ENCODE peak calls at places on chromosomes 7 and 10, in ten cellular contexts. X is Panc1, M is tibial nerve, R is spleen, L is heart left ventricle, T is neural progenitor cell, A is sigmoid colon, E is choroid plexus epithelial cell, D is body of pancreas, B is mucosa of descending colon. U is an unnamed sample.

GRCh38 chr10:62852961-62853702 is 37.0 kb upstream of the EGR2 start:
- DNase-seq in X (no peak), M (no peak), R (no peak), L (no peak), T (no peak), A (no peak), E (no peak), D (no peak), B (no peak), U (no peak)

GRCh38 chr10:42743697-42744096 is 38.9 kb upstream of the BMS1 start:
- DNase-seq in X (no peak), M (no peak), R (no peak), L (no peak), T (no peak), A (no peak), E (no peak), D (no peak), B (no peak), U (no peak)

GRCh38 chr10:3469639-3470020 is 297.0 kb upstream of the PITRM1 start:
- DNase-seq in X (no peak), M (no peak), R (no peak), L (no peak), T (no peak), A (no peak), E (no peak), D (no peak), B (no peak), U (peak)

GRCh38 chr10:80674809-80675208 is 137.1 kb downstream of the SH2D4B start:
- DNase-seq in X (no peak), M (no peak), R (no peak), L (no peak), T (no peak), A (no peak), E (no peak), D (no peak), B (no peak), U (no peak)

GRCh38 chr7:5143935-5144903 is 45.8 kb upstream of the WIPI2 start:
- DNase-seq in X (no peak), M (no peak), R (peak), L (no peak), T (no peak), A (no peak), E (peak), D (peak), B (peak), U (peak)

GRCh38 chr7:106129291-106129690 is 17.2 kb upstream of the SYPL1 start:
- DNase-seq in X (no peak), M (no peak), R (no peak), L (no peak), T (no peak), A (no peak), E (no peak), D (no peak), B (no peak), U (no peak)

GRCh38 chr7:4965295-4966022 is 6.5 kb upstream of the MMD2 start:
- DNase-seq in X (no peak), M (no peak), R (peak), L (no peak), T (no peak), A (no peak), E (no peak), D (no peak), B (no peak), U (no peak)

GRCh38 chr10:98446121-98446655 is 547 bp downstream of the HPS1 start:
- DNase-seq in X (no peak), M (no peak), R (peak), L (peak), T (peak), A (peak), E (peak), D (peak), B (no peak), U (peak)

GRCh38 chr10:17174626-17175025 is 26.8 kb downstream of the TRDMT1 start:
- DNase-seq in X (no peak), M (no peak), R (no peak), L (no peak), T (no peak), A (no peak), E (peak), D (no peak), B (no peak), U (no peak)

GRCh38 chr10:1274746-1275544 is 218.8 kb downstream of the WDR37 start:
- DNase-seq in X (no peak), M (no peak), R (no peak), L (no peak), T (no peak), A (no peak), E (no peak), D (no peak), B (no peak), U (no peak)

GRCh38 chr7:112202819-112203218 is 3.4 kb downstream of the DOCK4 start:
- DNase-seq in X (no peak), M (no peak), R (no peak), L (peak), T (no peak), A (peak), E (peak), D (peak), B (no peak), U (no peak)

GRCh38 chr7:50962962-50963374 is 180.3 kb upstream of the GRB10 start:
- DNase-seq in X (no peak), M (no peak), R (no peak), L (peak), T (peak), A (peak), E (peak), D (peak), B (peak), U (peak)

GRCh38 chr10:68231106-68231901 is 609 bp downstream of the ATOH7 start:
- DNase-seq in X (peak), M (peak), R (peak), L (peak), T (peak), A (peak), E (peak), D (peak), B (peak), U (peak)

GRCh38 chr7:151799506-151799905 is 77.4 kb downstream of the PRKAG2 start:
- DNase-seq in X (no peak), M (no peak), R (peak), L (no peak), T (no peak), A (no peak), E (no peak), D (no peak), B (no peak), U (no peak)

GRCh38 chr7:132430863-132431822 is 145.1 kb downstream of the PLXNA4 start:
- DNase-seq in X (no peak), M (no peak), R (peak), L (no peak), T (no peak), A (peak), E (peak), D (peak), B (peak), U (peak)

GRCh38 chr7:22884911-22885823 is 62.5 kb upstream of the TOMM7 start:
- DNase-seq in X (no peak), M (no peak), R (no peak), L (no peak), T (no peak), A (no peak), E (peak), D (no peak), B (no peak), U (peak)

GRCh38 chr10:132829403-132829802 is 43.5 kb upstream of the NKX6-2 start:
- DNase-seq in X (no peak), M (no peak), R (peak), L (no peak), T (no peak), A (no peak), E (no peak), D (no peak), B (no peak), U (no peak)

GRCh38 chr10:34310234-34310633 is 504.9 kb downstream of the PARD3 start:
- DNase-seq in X (no peak), M (no peak), R (no peak), L (no peak), T (no peak), A (no peak), E (no peak), D (no peak), B (no peak), U (no peak)

GRCh38 chr10:34303022-34303421 is 512.1 kb downstream of the PARD3 start:
- DNase-seq in X (no peak), M (no peak), R (no peak), L (no peak), T (no peak), A (no peak), E (no peak), D (no peak), B (no peak), U (no peak)

DNA sequence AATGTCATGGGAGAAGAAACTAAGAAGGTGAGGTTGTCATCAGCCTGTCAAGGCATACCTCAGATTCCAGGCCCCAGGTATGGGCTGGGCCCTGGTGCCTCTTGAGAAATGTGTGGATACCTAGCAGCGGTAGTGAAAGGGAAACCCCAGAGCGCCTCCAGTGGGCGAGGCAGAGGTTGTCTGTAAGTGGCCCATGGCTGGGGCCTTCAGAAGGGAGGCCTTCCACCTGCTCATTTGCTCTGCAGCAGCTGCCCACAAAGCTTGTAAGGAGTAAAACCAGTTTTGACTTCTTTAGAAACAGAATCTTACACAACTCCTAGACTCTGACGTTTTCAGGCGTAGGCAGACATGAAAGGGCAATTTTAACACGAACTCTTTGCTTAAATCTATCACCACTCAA is 509.9 kb downstream of the PARD3 start:
- DNase-seq in X (no peak), M (no peak), R (no peak), L (no peak), T (peak), A (no peak), E (no peak), D (no peak), B (no peak), U (no peak)
- TF ChIP-seq CTCF in X (peak), M (no peak), R (no peak), L (no peak), T (peak), A (no peak), E (peak), D (no peak), B (no peak), U (no peak)

GRCh38 chr7:150631084-150631824 is 931 bp downstream of the GIMAP6 start:
- DNase-seq in X (no peak), M (no peak), R (peak), L (peak), T (no peak), A (no peak), E (no peak), D (peak), B (peak), U (no peak)
- H3K4me3 ChIP-seq in X (no peak), M (peak), R (peak), L (peak), T (no peak), A (peak), E (no peak), D (no peak), B (no peak), U (no peak)

GRCh38 chr10:85548038-85548437 is 818.6 kb downstream of the GRID1 start:
- DNase-seq in X (peak), M (no peak), R (no peak), L (no peak), T (peak), A (no peak), E (peak), D (peak), B (no peak), U (peak)
- TF ChIP-seq CTCF in X (peak), M (peak), R (no peak), L (peak), T (peak), A (no peak), E (peak), D (no peak), B (peak), U (peak)

DNA sequence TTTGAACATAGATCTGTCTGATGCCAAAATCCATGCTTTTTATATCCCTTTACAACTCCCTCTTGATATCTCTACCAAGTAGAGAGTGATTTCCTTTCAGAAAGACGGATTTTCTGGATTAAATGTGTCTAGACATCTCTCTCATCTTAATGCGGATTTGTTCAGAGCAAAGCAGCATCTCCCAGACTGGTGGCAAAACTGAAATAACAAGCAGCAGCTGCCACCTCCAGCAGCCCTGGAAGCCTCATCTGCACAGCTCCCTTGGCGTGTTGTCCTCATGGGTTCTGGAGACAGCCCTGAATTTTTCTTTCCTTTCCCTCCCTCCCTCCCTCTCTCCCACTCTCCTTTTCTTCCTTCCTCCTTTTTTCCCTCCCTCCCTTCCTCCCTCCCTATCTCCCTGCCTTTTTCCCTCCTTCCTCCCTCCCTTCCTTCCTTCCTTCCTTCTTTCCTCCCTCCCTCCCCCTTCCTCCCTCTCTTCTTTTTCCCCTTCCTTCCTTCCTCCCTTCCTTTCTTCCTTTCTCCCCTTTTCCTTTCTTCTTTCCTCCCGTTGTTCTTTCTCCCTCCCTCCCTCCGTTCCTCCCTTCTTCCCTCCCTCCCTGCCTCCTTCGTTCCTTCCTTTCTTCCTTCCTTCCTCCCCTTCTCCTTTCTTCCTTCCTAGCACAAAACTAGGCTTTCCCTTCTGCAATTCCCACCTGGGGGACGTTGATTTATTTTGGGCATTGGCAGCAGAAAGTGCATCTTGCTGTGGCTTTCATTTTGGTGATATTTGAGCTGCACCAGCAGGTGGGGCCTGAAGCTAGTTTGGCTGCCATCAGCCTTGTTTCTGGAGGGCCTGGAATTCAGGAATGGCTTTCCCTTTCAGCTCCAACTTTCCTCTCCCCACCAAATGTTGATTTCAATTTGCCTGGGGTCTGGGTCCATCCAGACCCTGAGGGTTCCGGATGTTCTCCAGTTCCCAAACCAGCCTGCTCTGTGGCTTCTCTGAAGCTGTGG is 640.0 kb downstream of the TYW1 start:
- DNase-seq in X (no peak), M (no peak), R (no peak), L (no peak), T (peak), A (no peak), E (no peak), D (no peak), B (no peak), U (no peak)
- H3K4me3 ChIP-seq in X (no peak), M (no peak), R (no peak), L (no peak), T (no peak), A (no peak), E (no peak), D (no peak), B (no peak), U (no peak)